ENCODE peak calls at places on chromosome 14, in seven cellular contexts. D is psoas muscle, Q is DND-41, P is OCI-LY7, F is body of pancreas, T is Caco-2, K is upper lobe of right lung. I is an unnamed sample.

GRCh38 chr14:56490379-56490778 is 89.2 kb upstream of the TMEM260 start:
- DNase-seq in D (no peak), K (no peak), Q (no peak), P (peak), F (no peak), T (peak), I (no peak)

GRCh38 chr14:67387195-67387594 is 24.8 kb downstream of the PLEK2 start:
- DNase-seq in D (no peak), F (no peak), K (no peak), T (no peak), P (no peak), Q (no peak), I (no peak)

GRCh38 chr14:65832431-65833253 is 420.1 kb downstream of the FUT8 start:
- DNase-seq in F (no peak), T (no peak), Q (peak), P (peak), K (no peak), D (no peak), I (no peak)

GRCh38 chr14:54577977-54578376 is 11.0 kb downstream of the SAMD4A start:
- DNase-seq in F (no peak), Q (no peak), T (no peak), P (no peak), K (no peak), D (no peak), I (no peak)

GRCh38 chr14:101761881-101762529 is 496 bp downstream of the PPP2R5C start:
- DNase-seq in K (peak), D (no peak), Q (peak), T (peak), F (peak), P (peak), I (peak)

GRCh38 chr14:69135133-69135532 is 17.8 kb downstream of the DCAF5 start:
- DNase-seq in D (no peak), T (no peak), Q (no peak), F (no peak), P (no peak), K (no peak), I (no peak)

GRCh38 chr14:45526715-45527549 is 273.9 kb upstream of the MIS18BP1 start:
- DNase-seq in D (no peak), Q (peak), P (peak), T (peak), K (peak), F (peak), I (peak)

GRCh38 chr14:69105326-69105725 is 47.6 kb downstream of the DCAF5 start:
- DNase-seq in K (no peak), T (no peak), D (no peak), F (no peak), P (no peak), Q (no peak), I (no peak)

GRCh38 chr14:45287609-45288008 is 34.6 kb upstream of the MIS18BP1 start:
- DNase-seq in P (no peak), Q (no peak), K (no peak), T (no peak), D (no peak), F (no peak), I (no peak)

GRCh38 chr14:90732142-90732541 is 84.1 kb downstream of the TTC7B start:
- DNase-seq in Q (no peak), D (no peak), P (no peak), T (no peak), K (no peak), F (peak), I (no peak)

GRCh38 chr14:94989417-94989816 is 167.9 kb downstream of the DICER1 start:
- DNase-seq in K (no peak), T (no peak), F (no peak), P (no peak), D (no peak), Q (no peak), I (no peak)

GRCh38 chr14:85766295-85766694 is 236.4 kb downstream of the FLRT2 start:
- DNase-seq in D (no peak), F (no peak), T (no peak), P (no peak), K (no peak), Q (no peak), I (no peak)

GRCh38 chr14:89000007-89000942 is 175.8 kb downstream of the TTC8 start:
- DNase-seq in F (peak), D (peak), T (peak), Q (peak), K (peak), P (no peak), I (peak)

GRCh38 chr14:24828486-24828885 is 194.5 kb upstream of the GZMB start:
- DNase-seq in P (no peak), Q (no peak), D (no peak), F (no peak), T (no peak), K (no peak), I (no peak)

GRCh38 chr14:63200767-63201166 is 3.5 kb upstream of the RHOJ start:
- DNase-seq in Q (no peak), P (no peak), F (no peak), K (no peak), T (no peak), D (no peak), I (no peak)

GRCh38 chr14:94122438-94122837 is 7.0 kb downstream of the IFI27L2 start:
- DNase-seq in P (no peak), D (no peak), Q (no peak), F (no peak), K (no peak), T (no peak), I (no peak)

GRCh38 chr14:92728781-92729364 is 19.6 kb downstream of the LGMN start:
- DNase-seq in F (peak), T (no peak), D (no peak), Q (peak), K (no peak), P (no peak), I (no peak)

GRCh38 chr14:93994919-93995682 is 2.0 kb upstream of the CCDC197 start:
- DNase-seq in D (peak), P (no peak), T (no peak), Q (no peak), F (peak), K (no peak), I (no peak)

GRCh38 chr14:72775923-72776554 is 117.9 kb downstream of the DPF3 start:
- DNase-seq in D (no peak), K (no peak), T (no peak), Q (no peak), F (no peak), P (no peak), I (no peak)

GRCh38 chr14:99644723-99645544 is at the start of gene HHIPL1:
- DNase-seq in D (peak), P (no peak), Q (no peak), T (peak), F (peak), K (no peak), I (peak)

GRCh38 chr14:90384543-90384911 is 12.3 kb upstream of the CALM1 start:
- DNase-seq in D (no peak), T (no peak), P (no peak), Q (peak), F (no peak), K (no peak), I (no peak)

GRCh38 chr14:38469156-38469555 is 213.3 kb upstream of the CLEC14A start:
- DNase-seq in D (no peak), Q (no peak), T (no peak), K (no peak), F (no peak), P (no peak), I (no peak)

GRCh38 chr14:67650161-67650560 is 24.3 kb downstream of the VTI1B start:
- DNase-seq in Q (no peak), D (no peak), K (no peak), F (no peak), T (no peak), P (no peak), I (no peak)

GRCh38 chr14:96100171-96101064 is 61.3 kb downstream of the C14orf132 start:
- DNase-seq in F (peak), T (peak), P (peak), D (peak), Q (peak), K (peak), I (peak)

GRCh38 chr14:96097752-96098151 is 58.6 kb downstream of the C14orf132 start:
- DNase-seq in T (no peak), Q (no peak), K (no peak), P (no peak), D (no peak), F (no peak), I (no peak)

GRCh38 chr14:96098999-96099335 is 59.8 kb downstream of the C14orf132 start:
- DNase-seq in K (no peak), Q (no peak), P (no peak), D (no peak), T (no peak), F (no peak), I (no peak)

GRCh38 chr14:96096639-96097610 is 57.8 kb downstream of the C14orf132 start:
- DNase-seq in T (no peak), P (no peak), Q (no peak), K (no peak), F (no peak), D (no peak), I (no peak)

DNA sequence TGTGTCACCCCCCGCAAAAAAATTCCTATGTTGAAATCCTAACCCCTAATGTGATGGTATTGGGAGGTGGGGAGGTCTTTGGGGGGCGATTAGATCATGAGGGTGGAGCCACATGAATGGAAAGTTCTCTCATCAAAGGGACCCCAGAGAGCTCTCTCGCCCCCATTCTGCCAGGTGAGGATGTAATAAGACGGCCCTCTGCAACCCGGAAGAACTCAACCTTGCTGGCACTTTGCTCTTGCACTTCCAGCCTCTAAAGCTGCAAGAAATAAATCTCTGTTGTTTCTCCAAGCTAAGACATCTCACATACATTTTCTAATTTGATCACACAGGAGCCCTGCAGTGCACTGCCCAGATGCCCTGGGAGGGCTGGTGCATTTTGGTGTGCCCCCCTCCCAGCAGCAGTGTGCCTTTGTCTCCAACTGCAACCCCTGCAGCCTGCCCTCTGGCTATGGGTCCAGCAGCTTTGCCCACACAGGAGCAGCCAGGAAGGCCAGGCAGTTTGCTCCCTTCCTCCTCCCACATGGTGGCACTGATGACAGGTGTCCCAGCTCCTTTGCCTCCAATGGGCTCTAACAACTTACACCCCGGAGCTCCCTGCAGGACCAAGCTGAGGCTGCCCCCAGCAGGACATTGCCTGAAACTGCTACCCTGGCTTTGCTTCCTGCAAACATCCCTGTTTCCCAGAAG is 59.3 kb downstream of the C14orf132 start:
- DNase-seq in Q (no peak), D (peak), T (peak), P (peak), K (peak), F (peak), I (peak)
- TF ChIP-seq CTCF in Q (peak), D (peak), T (peak), P (peak), K (peak), F (peak), I (peak)

GRCh38 chr14:50357753-50358380 is 38.8 kb downstream of the CDKL1 start:
- DNase-seq in F (no peak), K (no peak), D (no peak), T (no peak), P (no peak), Q (no peak), I (no peak)
- TF ChIP-seq CTCF in F (no peak), K (no peak), D (no peak), T (no peak), P (no peak), Q (no peak), I (no peak)

GRCh38 chr14:61927521-61927920 is 165.3 kb downstream of the SNAPC1 start:
- DNase-seq in K (no peak), P (no peak), Q (no peak), D (no peak), T (no peak), F (no peak), I (no peak)

GRCh38 chr14:61927015-61927414 is 164.8 kb downstream of the SNAPC1 start:
- DNase-seq in T (no peak), P (no peak), D (no peak), F (no peak), Q (no peak), K (no peak), I (no peak)

GRCh38 chr14:61925043-61925442 is 162.8 kb downstream of the SNAPC1 start:
- DNase-seq in P (peak), Q (peak), T (no peak), F (peak), D (no peak), K (no peak), I (no peak)

GRCh38 chr14:61925732-61926445 is 163.7 kb downstream of the SNAPC1 start:
- DNase-seq in D (no peak), T (peak), K (no peak), Q (no peak), F (no peak), P (no peak), I (no peak)

GRCh38 chr14:61923348-61923747 is 161.1 kb downstream of the SNAPC1 start:
- DNase-seq in P (no peak), T (peak), K (no peak), Q (no peak), F (peak), D (no peak), I (no peak)
- TF ChIP-seq CTCF in P (peak), T (peak), K (peak), Q (peak), F (peak), D (no peak), I (no peak)

GRCh38 chr14:35858521-35859209 is 32.5 kb downstream of the BRMS1L start:
- DNase-seq in D (no peak), P (no peak), Q (no peak), T (no peak), K (no peak), F (no peak), I (no peak)

GRCh38 chr14:35851823-35852222 is 25.7 kb downstream of the BRMS1L start:
- DNase-seq in F (no peak), P (no peak), Q (no peak), T (no peak), D (no peak), K (no peak), I (no peak)

GRCh38 chr14:35853225-35853624 is 27.1 kb downstream of the BRMS1L start:
- DNase-seq in T (no peak), K (no peak), Q (no peak), F (no peak), P (no peak), D (no peak), I (no peak)

GRCh38 chr14:35854696-35855270 is 28.6 kb downstream of the BRMS1L start:
- DNase-seq in P (peak), D (no peak), F (no peak), K (no peak), T (no peak), Q (no peak), I (no peak)

DNA sequence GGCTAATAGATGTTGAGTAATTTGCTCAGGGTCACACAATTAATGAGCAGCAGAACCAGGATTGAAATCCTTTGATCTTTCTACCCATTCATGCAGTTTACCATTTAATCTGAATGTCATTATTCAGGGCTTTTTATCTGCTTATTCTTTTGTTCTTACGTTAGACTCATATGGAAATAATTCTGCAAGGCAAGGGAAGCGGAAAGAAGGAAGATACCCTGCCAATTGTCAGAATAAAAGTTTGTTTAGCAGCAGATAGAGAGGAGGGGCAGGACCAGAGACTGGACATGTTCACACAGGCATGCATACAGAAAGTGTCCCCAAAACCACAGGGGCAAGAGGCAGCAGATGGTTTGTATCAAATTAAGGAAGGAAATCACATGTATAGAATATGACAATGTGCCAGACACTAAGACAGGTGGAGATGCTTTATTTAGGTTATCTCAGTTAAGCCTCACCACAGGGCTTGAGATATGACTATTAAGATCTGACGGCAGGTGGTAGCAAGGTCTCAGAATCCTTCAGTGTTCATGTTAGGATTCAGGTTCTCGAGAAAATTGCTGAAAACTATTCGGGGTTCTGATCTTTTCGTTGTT is 29.8 kb downstream of the BRMS1L start:
- DNase-seq in K (no peak), F (no peak), T (no peak), P (peak), Q (no peak), D (no peak), I (no peak)
- TF ChIP-seq CTCF in K (no peak), F (no peak), T (no peak), P (peak), Q (no peak), D (no peak), I (no peak)

GRCh38 chr14:75283884-75284563 is 5.4 kb downstream of the FOS start:
- DNase-seq in P (no peak), F (peak), D (peak), Q (no peak), T (peak), K (peak), I (no peak)

GRCh38 chr14:75282166-75282547 is 3.5 kb downstream of the FOS start:
- DNase-seq in K (no peak), T (peak), F (no peak), D (no peak), P (no peak), Q (no peak), I (no peak)

GRCh38 chr14:75281691-75282000 is 3.0 kb downstream of the FOS start:
- DNase-seq in P (no peak), F (no peak), Q (no peak), T (no peak), D (no peak), K (no peak), I (no peak)

GRCh38 chr14:75285331-75285730 is 6.7 kb downstream of the FOS start:
- DNase-seq in P (no peak), T (no peak), Q (no peak), D (no peak), K (no peak), F (no peak), I (no peak)

DNA sequence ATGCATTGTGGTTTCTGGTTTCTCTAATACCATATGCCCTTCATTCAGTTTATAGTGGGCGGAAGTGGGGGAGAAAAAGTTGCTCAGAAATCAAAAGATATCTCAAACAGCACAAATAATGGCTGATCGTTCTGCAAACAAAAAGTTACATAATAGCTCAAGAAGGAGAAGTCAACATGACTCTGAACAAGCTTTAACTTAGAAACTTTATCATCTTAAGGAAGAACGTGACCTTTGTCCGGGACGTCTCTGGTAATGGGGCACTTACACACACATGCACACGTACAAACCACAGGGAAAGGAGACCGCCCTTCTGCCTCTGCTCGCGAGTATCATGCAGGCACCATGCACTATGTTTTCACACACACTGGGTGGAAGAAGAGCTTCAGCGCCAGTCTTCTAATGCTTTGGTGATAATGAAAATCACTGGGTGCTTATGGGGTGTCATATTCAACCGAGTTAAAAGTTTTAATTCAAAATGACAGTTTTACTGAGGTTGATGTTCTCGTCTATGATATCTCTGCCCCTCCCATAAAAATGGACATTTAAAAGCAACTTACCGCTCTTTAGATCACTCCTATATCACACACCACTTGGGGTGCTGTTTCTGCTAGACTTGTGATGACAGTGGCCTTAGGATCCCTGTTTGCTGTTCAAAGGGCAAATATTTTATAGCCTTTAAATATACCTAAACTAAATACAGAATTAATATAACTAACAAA is 4.7 kb downstream of the FOS start:
- DNase-seq in D (no peak), T (peak), P (no peak), K (no peak), F (peak), Q (no peak), I (no peak)
- TF ChIP-seq CTCF in D (peak), T (peak), P (peak), K (peak), F (peak), Q (no peak), I (no peak)

GRCh38 chr14:21264025-21264801 is 5.0 kb downstream of the HNRNPC start:
- DNase-seq in P (no peak), F (no peak), Q (no peak), D (no peak), K (no peak), T (no peak), I (no peak)
- TF ChIP-seq CTCF in P (no peak), F (no peak), Q (no peak), D (no peak), K (no peak), T (no peak), I (no peak)